ENCODE peak calls at places on chromosomes 4 and X, in four cellular contexts. Q, H, W and D are unnamed samples.

GRCh38 chr4:1539132-1539755 is 133.0 kb upstream of the NKX1-1 start:
- DNase-seq in Q (no peak), H (no peak), W (no peak), D (no peak)

GRCh38 chr4:6031831-6032230 is 13.6 kb upstream of the C4orf50 start:
- DNase-seq in Q (no peak), H (no peak), W (no peak), D (no peak)

GRCh38 chr4:76459291-76459723 is 24.3 kb downstream of the SHROOM3 start:
- DNase-seq in Q (peak), H (peak), W (no peak), D (no peak)

GRCh38 chr4:6773106-6773505 is 9.4 kb upstream of the KIAA0232 start:
- DNase-seq in Q (no peak), H (peak), W (no peak), D (no peak)

GRCh38 chrX:123217077-123217476 is 33.0 kb downstream of the GRIA3 start:
- DNase-seq in Q (peak), H (no peak), W (no peak), D (no peak)

GRCh38 chr4:85932371-85933305 is 427.2 kb downstream of the MAPK10 start:
- DNase-seq in Q (no peak), H (no peak), W (no peak), D (no peak)

GRCh38 chr4:54064317-54065275 is at the start of gene CHIC2:
- DNase-seq in Q (peak), H (peak), W (peak), D (peak)

GRCh38 chr4:154707877-154708276 is 35.9 kb upstream of the LRAT start:
- DNase-seq in Q (no peak), H (no peak), W (no peak), D (no peak)

GRCh38 chr4:2651546-2651945 is 104.6 kb downstream of the TNIP2 start:
- DNase-seq in Q (no peak), H (no peak), W (no peak), D (no peak)

GRCh38 chrX:37785569-37785968 is 5.7 kb downstream of the CYBB start:
- DNase-seq in Q (no peak), H (no peak), W (no peak), D (no peak)

GRCh38 chrX:12610079-12610478 is 181.1 kb upstream of the PRPS2 start:
- DNase-seq in Q (peak), H (peak), W (no peak), D (no peak)

GRCh38 chrX:109858602-109859341 is 125.7 kb upstream of the ACSL4 start:
- DNase-seq in Q (no peak), H (no peak), W (no peak), D (no peak)

GRCh38 chr4:139628184-139629012 is 37.2 kb upstream of the MGST2 start:
- DNase-seq in Q (no peak), H (no peak), W (no peak), D (no peak)

GRCh38 chr4:15479089-15479912 is 9.6 kb downstream of the CC2D2A start:
- DNase-seq in Q (peak), H (peak), W (no peak), D (no peak)

GRCh38 chrX:134020910-134021309 is 35.5 kb upstream of the GPC3 start:
- DNase-seq in Q (no peak), H (no peak), W (no peak), D (no peak)

GRCh38 chrX:47264507-47265173 is 31.8 kb downstream of the USP11 start:
- DNase-seq in Q (no peak), H (peak), W (no peak), D (no peak)

GRCh38 chrX:69988955-69989394 is 60.8 kb downstream of the AWAT2 start:
- DNase-seq in Q (no peak), H (no peak), W (no peak), D (no peak)

GRCh38 chr4:150582101-150582565 is at the start of gene MAB21L2:
- DNase-seq in Q (no peak), H (peak), W (no peak), D (no peak)

GRCh38 chrX:41419082-41419481 is 28.1 kb upstream of the NYX start:
- DNase-seq in Q (no peak), H (no peak), W (no peak), D (no peak)
- H3K4me3 ChIP-seq in Q (no peak), H (no peak), W (no peak), D (no peak)

DNA sequence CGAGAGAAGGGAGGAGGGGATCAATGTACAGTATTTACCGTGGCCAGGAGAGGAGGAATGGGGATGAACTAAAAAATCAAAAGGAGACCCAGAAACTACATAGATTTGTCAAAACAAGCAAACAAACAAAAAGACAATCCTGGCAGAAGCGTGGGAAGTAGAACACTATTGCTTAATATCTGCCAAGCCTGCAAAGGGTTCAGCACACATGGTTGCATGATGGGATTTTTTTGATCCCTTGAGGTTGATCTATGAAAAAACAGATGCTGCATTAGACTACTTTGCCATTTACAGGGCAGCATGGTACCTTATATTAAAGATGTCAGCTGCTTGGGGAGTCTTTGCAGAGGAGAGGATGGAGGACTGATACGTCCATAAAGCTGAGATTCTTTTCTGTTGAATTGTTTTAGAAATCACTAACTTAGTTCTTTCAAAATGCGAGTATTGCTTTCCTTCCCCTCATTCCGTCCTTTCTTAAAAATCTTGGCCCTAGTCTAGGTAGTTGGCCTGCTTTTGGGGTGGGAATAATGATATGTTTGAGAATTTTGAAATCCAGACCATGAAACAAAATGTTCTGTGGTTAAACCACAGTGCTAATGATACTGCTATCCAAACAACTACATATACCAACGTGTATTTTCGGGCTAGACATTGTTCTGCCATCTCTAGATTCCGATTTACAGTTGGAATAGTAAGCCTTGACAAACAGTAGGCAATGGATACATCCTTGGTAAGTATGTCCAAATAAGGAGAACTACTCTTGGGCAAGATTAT is 39.6 kb upstream of the TMEM150C start:
- DNase-seq in Q (no peak), H (no peak), W (no peak), D (no peak)
- H3K4me3 ChIP-seq in Q (no peak), H (no peak), W (no peak), D (no peak)

GRCh38 chrX:101348452-101349222 is at the start of gene TIMM8A:
- DNase-seq in Q (no peak), H (peak), W (peak), D (peak)
- H3K4me3 ChIP-seq in Q (peak), H (peak), W (peak), D (peak)

GRCh38 chr4:83230928-83231327 is 53.7 kb downstream of the COQ2 start:
- DNase-seq in Q (no peak), H (no peak), W (no peak), D (no peak)

GRCh38 chr4:83234902-83235644 is 49.5 kb downstream of the COQ2 start:
- DNase-seq in Q (no peak), H (no peak), W (no peak), D (no peak)

GRCh38 chr4:83237591-83237990 is 47.0 kb downstream of the COQ2 start:
- DNase-seq in Q (no peak), H (no peak), W (no peak), D (no peak)

GRCh38 chr4:83232087-83232486 is 52.5 kb downstream of the COQ2 start:
- DNase-seq in Q (no peak), H (no peak), W (no peak), D (no peak)

DNA sequence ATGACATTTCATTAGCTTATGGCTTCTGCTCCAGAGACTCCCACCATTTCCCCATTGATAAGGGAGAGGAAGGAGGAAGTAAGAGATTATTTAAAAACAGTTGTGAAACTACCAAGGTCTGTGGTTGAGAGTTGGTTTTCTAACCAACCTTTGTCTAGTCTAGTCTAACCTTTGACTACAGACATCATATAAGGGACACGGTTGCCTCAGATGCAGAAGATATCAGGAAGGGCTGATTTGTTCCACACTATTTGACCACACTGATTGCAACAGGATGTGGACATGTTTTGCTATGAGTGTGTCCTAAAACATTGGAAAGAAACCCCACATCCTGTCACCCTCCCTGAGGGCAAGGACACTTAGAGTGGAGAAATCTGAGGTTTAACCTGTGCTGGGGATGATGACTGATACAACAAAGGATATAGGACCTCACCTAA is 53.0 kb downstream of the COQ2 start:
- DNase-seq in Q (no peak), H (no peak), W (no peak), D (no peak)
- H3K4me3 ChIP-seq in Q (no peak), H (no peak), W (no peak), D (no peak)